ENCODE peak calls at places on chromosome 5, in four cellular contexts. N is cardiac muscle cell, L is thyroid gland, T is IMR-90. E is an unnamed sample. For H3K4me1, the result is how much of the 10 kb centered on the place peaks cover.

GRCh38 chr5:73495772-73496346 is 2.4 kb upstream of the BTF3 start:
- DNase-seq in L (no peak), T (no peak), N (no peak), E (no peak)

GRCh38 chr5:92890841-92891244 is 690.2 kb downstream of the NR2F1-AS1 start:
- DNase-seq in L (no peak), T (peak), N (no peak), E (peak)

GRCh38 chr5:124996764-124997077 is 250.3 kb upstream of the ZNF608 start:
- DNase-seq in N (no peak), T (peak), L (no peak), E (peak)

GRCh38 chr5:82640901-82641300 is 362.7 kb upstream of the RPS23 start:
- DNase-seq in N (no peak), L (no peak), T (no peak), E (peak)

GRCh38 chr5:141521244-141521781 is 32.4 kb downstream of the PCDHGC5 start:
- DNase-seq in N (no peak), L (no peak), T (peak), E (peak)

GRCh38 chr5:94361161-94361560 is 257.2 kb downstream of the KIAA0825 start:
- DNase-seq in L (no peak), N (no peak), T (no peak), E (peak)

GRCh38 chr5:86896916-86897315 is 279.2 kb downstream of the COX7C start:
- DNase-seq in N (no peak), L (no peak), T (no peak), E (no peak)

GRCh38 chr5:98763001-98763630 is 10.3 kb upstream of the RGMB start:
- DNase-seq in N (no peak), T (peak), L (no peak), E (peak)

GRCh38 chr5:1322036-1322903 is 22.6 kb downstream of the CLPTM1L start:
- DNase-seq in N (no peak), T (no peak), L (no peak), E (no peak)

GRCh38 chr5:91645347-91645746 is 262.2 kb upstream of the ARRDC3 start:
- DNase-seq in L (no peak), N (no peak), T (no peak), E (no peak)

GRCh38 chr5:149455889-149456409 is 76.9 kb upstream of the IL17B start:
- DNase-seq in N (no peak), T (peak), L (peak), E (peak)
- H3K4me1 ChIP-seq in N (under half), T (under half), L (under half), E (under half)

GRCh38 chr5:159031915-159032314 is 67.8 kb downstream of the EBF1 start:
- DNase-seq in L (no peak), T (no peak), N (no peak), E (no peak)

GRCh38 chr5:159031513-159031912 is 68.2 kb downstream of the EBF1 start:
- DNase-seq in L (no peak), T (peak), N (peak), E (no peak)

GRCh38 chr5:159033351-159033657 is 66.4 kb downstream of the EBF1 start:
- DNase-seq in N (no peak), L (no peak), T (no peak), E (no peak)

GRCh38 chr5:159032656-159033350 is 66.9 kb downstream of the EBF1 start:
- DNase-seq in L (no peak), N (peak), T (no peak), E (no peak)

DNA sequence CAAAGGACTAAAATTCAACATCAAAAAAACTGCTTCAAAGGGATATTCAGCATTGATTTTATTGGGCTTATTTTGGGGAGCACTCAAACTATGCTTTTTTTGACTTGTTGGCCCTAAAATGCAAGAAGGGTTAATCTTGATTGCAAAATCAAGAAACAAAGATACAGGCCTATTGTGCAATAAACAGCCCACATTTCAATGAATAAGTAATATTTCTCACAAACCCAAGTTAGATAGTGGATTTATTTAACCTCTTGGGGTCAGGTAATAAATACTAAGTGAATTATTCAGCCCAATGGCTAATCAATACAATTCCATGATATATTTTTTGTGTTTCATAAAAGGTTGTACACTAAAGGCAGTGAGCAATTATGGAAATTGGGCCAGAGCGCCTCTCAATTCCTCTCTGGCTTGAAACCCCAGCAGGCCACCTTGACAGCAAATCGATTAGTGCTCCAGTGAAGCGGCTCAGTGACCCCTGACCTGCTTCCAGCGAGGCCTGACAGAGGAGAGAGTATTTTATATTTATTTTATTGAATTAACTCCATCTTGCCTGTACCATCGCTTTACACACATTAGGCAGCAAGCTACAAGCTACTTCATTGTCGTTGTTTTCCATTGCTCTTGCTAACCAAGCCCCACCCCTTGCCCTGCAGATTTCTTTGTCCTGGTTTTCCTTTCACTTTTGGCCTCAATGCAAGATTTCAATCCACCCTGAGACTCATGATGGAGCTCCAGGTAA is 65.5 kb downstream of the EBF1 start:
- DNase-seq in L (no peak), N (no peak), T (no peak), E (peak)
- H3K4me1 ChIP-seq in L (under half), N (under half), T (under half), E (half or more)

GRCh38 chr5:157545911-157546310 is 29.7 kb downstream of the ADAM19 start:
- DNase-seq in L (no peak), T (no peak), N (no peak), E (no peak)
- H3K4me1 ChIP-seq in L (under half), T (half or more), N (under half), E (half or more)

DNA sequence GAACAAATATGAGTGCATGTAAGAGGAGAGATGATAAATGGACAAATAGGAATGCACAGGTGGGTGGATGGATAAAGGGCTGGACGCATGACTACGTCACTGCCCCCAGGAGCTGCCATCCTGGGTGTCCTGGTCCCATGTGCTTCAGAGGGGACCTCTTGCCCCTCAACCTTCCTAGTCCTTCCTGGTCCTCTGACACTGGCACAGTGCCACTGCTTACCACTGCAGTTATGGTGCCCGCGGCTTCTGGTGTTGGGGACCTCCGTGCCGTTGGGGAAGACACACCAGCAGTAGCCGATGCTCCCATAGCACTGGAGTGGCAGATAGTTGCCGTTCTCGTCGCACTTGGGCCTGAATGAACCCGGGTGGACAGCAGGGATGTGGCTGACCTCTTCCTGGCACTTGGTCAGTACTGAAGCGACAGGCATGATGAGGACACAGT is 9.8 kb downstream of the CD74 start:
- DNase-seq in L (no peak), T (no peak), N (no peak), E (no peak)
- H3K4me1 ChIP-seq in L (under half), T (under half), N (under half), E (under half)

E was measured in adipocyte.